ENCODE peak calls at places on chromosome X, in six cellular contexts. V, R, Y, P, I and C are unnamed samples.

GRCh38 chrX:48068096-48068887 is 3.1 kb downstream of the ZNF630 start:
- DNase-seq in R (no peak), V (no peak), P (no peak), I (no peak), Y (no peak), C (no peak)

GRCh38 chrX:130696542-130696941 is 206.5 kb downstream of the ENOX2 start:
- DNase-seq in R (no peak), V (no peak), I (no peak), Y (no peak), P (no peak), C (no peak)

GRCh38 chrX:149829751-149830191 is 48.0 kb downstream of the MAGEA9 start:
- DNase-seq in P (no peak), V (no peak), R (no peak), I (no peak), Y (no peak), C (no peak)

GRCh38 chrX:130097507-130098201 is 12.6 kb downstream of the ELF4 start:
- DNase-seq in I (peak), P (no peak), V (no peak), R (no peak), Y (peak), C (no peak)

GRCh38 chrX:134929813-134930212 is 61.0 kb upstream of the SMIM10 start:
- DNase-seq in I (no peak), R (no peak), Y (no peak), V (no peak), P (no peak), C (no peak)

GRCh38 chrX:65536291-65536690 is 1.7 kb upstream of the LAS1L start:
- DNase-seq in P (no peak), I (no peak), Y (no peak), R (no peak), V (no peak), C (no peak)

GRCh38 chrX:133602881-133603280 is 187.6 kb upstream of the GPC4 start:
- DNase-seq in I (no peak), Y (no peak), P (no peak), V (no peak), R (no peak), C (no peak)

GRCh38 chrX:68942141-68942540 is 113.3 kb downstream of the EFNB1 start:
- DNase-seq in I (no peak), V (no peak), Y (peak), R (no peak), P (no peak), C (no peak)

GRCh38 chrX:48631376-48632090 is 34.2 kb downstream of the WDR13 start:
- DNase-seq in Y (peak), V (peak), I (peak), R (peak), P (no peak), C (no peak)

GRCh38 chrX:19670321-19670750 is 155.0 kb upstream of the MAP3K15 start:
- DNase-seq in Y (no peak), V (peak), I (no peak), P (no peak), R (no peak), C (no peak)

GRCh38 chrX:17405225-17405969 is 30.4 kb downstream of the NHS start:
- DNase-seq in I (peak), P (no peak), R (no peak), Y (peak), V (no peak), C (no peak)

GRCh38 chrX:72366746-72367145 is 61.0 kb upstream of the CITED1 start:
- DNase-seq in I (no peak), R (no peak), Y (no peak), P (no peak), V (no peak), C (no peak)

GRCh38 chrX:129984196-129984962 is 1.9 kb downstream of the BCORL1 start:
- DNase-seq in Y (peak), P (peak), R (peak), V (peak), I (peak), C (no peak)

GRCh38 chrX:109440475-109440874 is 41.4 kb downstream of the GUCY2F start:
- DNase-seq in P (no peak), R (no peak), I (no peak), V (no peak), Y (no peak), C (no peak)

GRCh38 chrX:16155586-16155985 is 11.7 kb upstream of the MAGEB17 start:
- DNase-seq in P (no peak), V (no peak), R (no peak), Y (no peak), I (no peak), C (no peak)

GRCh38 chrX:153703036-153703370 is 15.3 kb downstream of the SLC6A8 start:
- DNase-seq in V (no peak), Y (peak), P (peak), I (no peak), R (no peak), C (no peak)

GRCh38 chrX:51697397-51697796 is 12.9 kb upstream of the CENPVL1 start:
- DNase-seq in V (no peak), Y (no peak), P (no peak), R (no peak), I (no peak), C (peak)

GRCh38 chrX:119692241-119693031 is 532 bp downstream of the SEPTIN6 start:
- DNase-seq in R (peak), P (peak), V (no peak), I (peak), Y (peak), C (no peak)

GRCh38 chrX:21725498-21725897 is 32.4 kb downstream of the SMPX start:
- DNase-seq in R (no peak), Y (peak), V (no peak), P (no peak), I (no peak), C (no peak)